ENCODE peak calls at places on chromosome 13, in nine cellular contexts. E, V, Q, L, C, I, O, W and P are unnamed samples.
A peak's percentile ranks its signal among the peaks of the same experiment; 100 is the strongest.

GRCh38 chr13:48506092-48506701 is 26.7 kb downstream of the RCBTB2 start:
- DNase-seq in E (no peak), V (no peak), Q (no peak), L (no peak), C (no peak), I (no peak), O (no peak), W (no peak), P (no peak)

GRCh38 chr13:24899601-24900000 is 135.6 kb downstream of the RNF17 start:
- DNase-seq in E (no peak), V (no peak), Q (no peak), L (no peak), C (no peak), I (no peak), O (no peak), W (no peak), P (no peak)

GRCh38 chr13:40153516-40153915 is 498.1 kb downstream of the COG6 start:
- DNase-seq in E (no peak), V (no peak), Q (no peak), L (no peak), C (no peak), I (no peak), O (no peak), W (no peak), P (no peak)

GRCh38 chr13:100589178-100589725 is 663 bp upstream of the GGACT start:
- DNase-seq in E (no peak), V (no peak), Q (no peak), L (no peak), C (no peak), I (no peak), O (no peak), W (no peak), P (no peak)

GRCh38 chr13:66803013-66803739 is 427.0 kb downstream of the PCDH9 start:
- DNase-seq in E (no peak), V (no peak), Q (no peak), L (no peak), C (peak; percentile 23), I (peak; percentile 68), O (no peak), W (no peak), P (no peak)

GRCh38 chr13:109479991-109480696 is 306.2 kb downstream of the IRS2 start:
- DNase-seq in E (no peak), V (no peak), Q (peak; percentile 71), L (peak; percentile 14), C (no peak), I (no peak), O (no peak), W (no peak), P (no peak)

GRCh38 chr13:40420160-40420740 is 246.2 kb downstream of the FOXO1 start:
- DNase-seq in E (no peak), V (no peak), Q (no peak), L (no peak), C (no peak), I (no peak), O (no peak), W (no peak), P (no peak)

GRCh38 chr13:105485061-105485460 is 1050.4 kb downstream of the EFNB2 start:
- DNase-seq in E (no peak), V (no peak), Q (no peak), L (no peak), C (no peak), I (no peak), O (no peak), W (no peak), P (no peak)

GRCh38 chr13:96027496-96027895 is 25.7 kb downstream of the UGGT2 start:
- DNase-seq in E (no peak), V (no peak), Q (no peak), L (no peak), C (no peak), I (no peak), O (no peak), W (no peak), P (no peak)

GRCh38 chr13:43830481-43830873 is 43.7 kb upstream of the ENOX1 start:
- DNase-seq in E (no peak), V (no peak), Q (no peak), L (peak; percentile 91), C (no peak), I (no peak), O (no peak), W (no peak), P (no peak)

GRCh38 chr13:20994441-20994821 is 67.0 kb downstream of the LATS2 start:
- DNase-seq in E (no peak), V (no peak), Q (no peak), L (no peak), C (no peak), I (no peak), O (no peak), W (no peak), P (no peak)

GRCh38 chr13:29707876-29708543 is 112.5 kb upstream of the SLC7A1 start:
- DNase-seq in E (peak; percentile 68), V (peak; percentile 51), Q (no peak), L (no peak), C (peak; percentile 71), I (peak; percentile 75), O (no peak), W (peak; percentile 63), P (no peak)